ENCODE peak calls at places on chromosomes 13 and 19, in nine cellular contexts. K is T-cell; F is effector CD4-positive, alpha-beta T cell; L is activated gamma-delta T cell treated with anti-CD3 and anti-CD28 coated beads, Interleukin-2, amount 50 U/mL, for 16 hours; C is stimulated activated CD4-positive, alpha-beta T cell treated with anti-CD3 and anti-CD28 coated beads, Interleukin-2, amount 100 ng/mL, for 48 hours; P is KBM-7; Y is cerebellum; H is colonic mucosa; D is left ventricle myocardium inferior. W is an unnamed sample.

GRCh38 chr13:97600438-97601080 is 166.6 kb downstream of the RAP2A start:
- DNase-seq in K (no peak), F (no peak), L (no peak), C (no peak), P (no peak), Y (no peak), H (no peak), D (no peak), W (no peak)

GRCh38 chr19:4870025-4870700 is 2.7 kb upstream of the PLIN3 start:
- DNase-seq in K (no peak), F (no peak), L (no peak), C (peak), P (peak), Y (no peak), H (peak), D (no peak), W (no peak)

GRCh38 chr19:40236366-40236765 is 9.9 kb upstream of the CCNP start:
- DNase-seq in K (no peak), F (no peak), L (no peak), C (no peak), P (no peak), Y (no peak), H (no peak), D (no peak), W (no peak)

GRCh38 chr19:8149261-8150094 is at the start of gene FBN3:
- DNase-seq in K (no peak), F (no peak), L (no peak), C (no peak), P (no peak), Y (no peak), H (no peak), D (no peak), W (no peak)

GRCh38 chr13:75153834-75154233 is 328.1 kb downstream of the TBC1D4 start:
- DNase-seq in K (no peak), F (no peak), L (no peak), C (no peak), P (no peak), Y (no peak), H (no peak), D (no peak), W (no peak)

GRCh38 chr13:44425815-44426078 is 52.1 kb downstream of the SERP2 start:
- DNase-seq in K (no peak), F (no peak), L (no peak), C (no peak), P (no peak), Y (no peak), H (no peak), D (no peak), W (no peak)

GRCh38 chr19:6242677-6243076 is 37.1 kb downstream of the MLLT1 start:
- DNase-seq in K (no peak), F (no peak), L (no peak), C (no peak), P (no peak), Y (peak), H (no peak), D (no peak), W (no peak)

GRCh38 chr19:20928371-20928770 is 5.3 kb downstream of the ZNF85 start:
- DNase-seq in K (no peak), F (no peak), L (no peak), C (no peak), P (no peak), Y (no peak), H (no peak), D (no peak), W (no peak)

GRCh38 chr19:35565016-35565856 is 1.8 kb upstream of the ATP4A start:
- DNase-seq in K (no peak), F (no peak), L (no peak), C (no peak), P (no peak), Y (no peak), H (no peak), D (no peak), W (no peak)

GRCh38 chr19:1258707-1259205 is 10.4 kb downstream of the MIDN start:
- DNase-seq in K (peak), F (no peak), L (no peak), C (no peak), P (no peak), Y (no peak), H (no peak), D (no peak), W (no peak)

GRCh38 chr19:33310606-33311325 is 8.4 kb upstream of the CEBPA start:
- DNase-seq in K (no peak), F (no peak), L (no peak), C (no peak), P (no peak), Y (no peak), H (peak), D (no peak), W (no peak)

GRCh38 chr13:99434258-99434788 is 66.9 kb upstream of the TM9SF2 start:
- DNase-seq in K (peak), F (peak), L (peak), C (peak), P (no peak), Y (no peak), H (no peak), D (no peak), W (peak)

GRCh38 chr19:30557927-30558557 is 185.9 kb downstream of the ZNF536 start:
- DNase-seq in K (no peak), F (no peak), L (no peak), C (no peak), P (no peak), Y (no peak), H (no peak), D (no peak), W (no peak)

GRCh38 chr13:49020940-49021548 is 45.3 kb downstream of the FNDC3A start:
- DNase-seq in K (no peak), F (no peak), L (no peak), C (no peak), P (no peak), Y (no peak), H (no peak), D (no peak), W (no peak)

GRCh38 chr13:31670831-31671617 is 68.3 kb upstream of the RXFP2 start:
- DNase-seq in K (no peak), F (no peak), L (no peak), C (no peak), P (no peak), Y (no peak), H (no peak), D (no peak), W (no peak)

GRCh38 chr19:17172624-17173345 is 42.4 kb upstream of the USE1 start:
- DNase-seq in K (no peak), F (no peak), L (no peak), C (no peak), P (no peak), Y (no peak), H (no peak), D (no peak), W (no peak)

GRCh38 chr19:17073869-17074627 is 1.2 kb downstream of the HAUS8 start:
- DNase-seq in K (no peak), F (no peak), L (no peak), C (no peak), P (no peak), Y (no peak), H (peak), D (no peak), W (no peak)

GRCh38 chr19:3979289-3979673 is 6.0 kb downstream of the EEF2 start:
- DNase-seq in K (no peak), F (no peak), L (no peak), C (no peak), P (no peak), Y (no peak), H (no peak), D (no peak), W (no peak)

GRCh38 chr13:112752711-112753541 is 63.1 kb downstream of the ATP11A start:
- DNase-seq in K (peak), F (no peak), L (no peak), C (peak), P (peak), Y (no peak), H (no peak), D (no peak), W (no peak)

GRCh38 chr13:31965361-31966066 is 66.1 kb upstream of the FRY start:
- DNase-seq in K (no peak), F (no peak), L (no peak), C (no peak), P (no peak), Y (no peak), H (no peak), D (no peak), W (no peak)

GRCh38 chr13:74061939-74062595 is 72.1 kb downstream of the KLF12 start:
- DNase-seq in K (peak), F (no peak), L (peak), C (no peak), P (peak), Y (no peak), H (no peak), D (no peak), W (no peak)

GRCh38 chr19:29303707-29304090 is 90.7 kb upstream of the UQCRFS1 start:
- DNase-seq in K (no peak), F (no peak), L (no peak), C (no peak), P (no peak), Y (no peak), H (no peak), D (no peak), W (no peak)

GRCh38 chr13:41547253-41548000 is 90.1 kb downstream of the RGCC start:
- DNase-seq in K (no peak), F (no peak), L (no peak), C (no peak), P (no peak), Y (peak), H (peak), D (peak), W (no peak)

GRCh38 chr19:33323093-33323820 is 20.9 kb upstream of the CEBPA start:
- DNase-seq in K (no peak), F (no peak), L (no peak), C (no peak), P (no peak), Y (no peak), H (no peak), D (no peak), W (no peak)

GRCh38 chr13:35917252-35917941 is 213.8 kb downstream of the DCLK1 start:
- DNase-seq in K (no peak), F (no peak), L (no peak), C (no peak), P (no peak), Y (no peak), H (no peak), D (no peak), W (no peak)

GRCh38 chr13:39410089-39410901 is 192.7 kb downstream of the LHFPL6 start:
- DNase-seq in K (no peak), F (no peak), L (no peak), C (no peak), P (peak), Y (no peak), H (no peak), D (no peak), W (no peak)

GRCh38 chr13:114115191-114115671 is 17.2 kb downstream of the RASA3 start:
- DNase-seq in K (no peak), F (no peak), L (no peak), C (no peak), P (peak), Y (no peak), H (peak), D (no peak), W (no peak)

GRCh38 chr13:65302691-65303090 is 1927.4 kb downstream of the PCDH9 start:
- DNase-seq in K (no peak), F (no peak), L (no peak), C (no peak), P (no peak), Y (no peak), H (no peak), D (no peak), W (no peak)